ENCODE peak calls at places on chromosomes 2 and 18, in ten cellular contexts. One of them, this sample, is unnamed.

GRCh38 chr2:85665264-85665937 is 2.6 kb downstream of the SFTPB start:
- DNase-seq in small intestine: no peak
- DNase-seq in fibroblast of lung: no peak
- DNase-seq in stimulated activated CD4-positive, alpha-beta T cell treated with anti-CD3 and anti-CD28 coated beads, Interleukin-1b, Interleukin-23, amount 100 ng/mL, for 24 hours: no peak
- DNase-seq in progenitor cell of endocrine pancreas: no peak
- DNase-seq in NCI-H2081: no peak
- DNase-seq in caudate nucleus: no peak
- DNase-seq in NCI-H1105: no peak
- DNase-seq in GF-D8: no peak
- DNase-seq in pons: no peak
- DNase-seq in this sample: no peak

GRCh38 chr2:165219491-165219890 is 15.6 kb upstream of the SCN3A start:
- DNase-seq in small intestine: no peak
- DNase-seq in fibroblast of lung: no peak
- DNase-seq in stimulated activated CD4-positive, alpha-beta T cell treated with anti-CD3 and anti-CD28 coated beads, Interleukin-1b, Interleukin-23, amount 100 ng/mL, for 24 hours: no peak
- DNase-seq in progenitor cell of endocrine pancreas: no peak
- DNase-seq in NCI-H2081: no peak
- DNase-seq in caudate nucleus: no peak
- DNase-seq in NCI-H1105: no peak
- DNase-seq in GF-D8: no peak
- DNase-seq in pons: no peak
- DNase-seq in this sample: no peak

GRCh38 chr2:118202707-118203303 is 114.5 kb downstream of the INSIG2 start:
- DNase-seq in small intestine: peak
- DNase-seq in fibroblast of lung: peak
- DNase-seq in stimulated activated CD4-positive, alpha-beta T cell treated with anti-CD3 and anti-CD28 coated beads, Interleukin-1b, Interleukin-23, amount 100 ng/mL, for 24 hours: peak
- DNase-seq in progenitor cell of endocrine pancreas: peak
- DNase-seq in NCI-H2081: peak
- DNase-seq in caudate nucleus: no peak
- DNase-seq in NCI-H1105: peak
- DNase-seq in GF-D8: no peak
- DNase-seq in pons: no peak
- DNase-seq in this sample: peak

GRCh38 chr2:120134263-120134662 is 88.9 kb downstream of the TMEM185B start:
- DNase-seq in small intestine: no peak
- DNase-seq in fibroblast of lung: peak
- DNase-seq in stimulated activated CD4-positive, alpha-beta T cell treated with anti-CD3 and anti-CD28 coated beads, Interleukin-1b, Interleukin-23, amount 100 ng/mL, for 24 hours: no peak
- DNase-seq in progenitor cell of endocrine pancreas: no peak
- DNase-seq in NCI-H2081: no peak
- DNase-seq in caudate nucleus: no peak
- DNase-seq in NCI-H1105: no peak
- DNase-seq in GF-D8: no peak
- DNase-seq in pons: no peak
- DNase-seq in this sample: no peak

GRCh38 chr2:151523825-151524224 is 114.1 kb downstream of the RIF1 start:
- DNase-seq in small intestine: no peak
- DNase-seq in fibroblast of lung: peak
- DNase-seq in stimulated activated CD4-positive, alpha-beta T cell treated with anti-CD3 and anti-CD28 coated beads, Interleukin-1b, Interleukin-23, amount 100 ng/mL, for 24 hours: no peak
- DNase-seq in progenitor cell of endocrine pancreas: no peak
- DNase-seq in NCI-H2081: no peak
- DNase-seq in caudate nucleus: no peak
- DNase-seq in NCI-H1105: no peak
- DNase-seq in GF-D8: no peak
- DNase-seq in pons: no peak
- DNase-seq in this sample: no peak

GRCh38 chr2:182435754-182436153 is 8.9 kb upstream of the PDE1A start:
- DNase-seq in small intestine: no peak
- DNase-seq in fibroblast of lung: peak
- DNase-seq in stimulated activated CD4-positive, alpha-beta T cell treated with anti-CD3 and anti-CD28 coated beads, Interleukin-1b, Interleukin-23, amount 100 ng/mL, for 24 hours: no peak
- DNase-seq in progenitor cell of endocrine pancreas: no peak
- DNase-seq in NCI-H2081: no peak
- DNase-seq in caudate nucleus: no peak
- DNase-seq in NCI-H1105: no peak
- DNase-seq in GF-D8: no peak
- DNase-seq in pons: peak
- DNase-seq in this sample: no peak

GRCh38 chr2:241199897-241200821 is 11.7 kb downstream of the ANO7 start:
- DNase-seq in small intestine: no peak
- DNase-seq in fibroblast of lung: no peak
- DNase-seq in stimulated activated CD4-positive, alpha-beta T cell treated with anti-CD3 and anti-CD28 coated beads, Interleukin-1b, Interleukin-23, amount 100 ng/mL, for 24 hours: no peak
- DNase-seq in progenitor cell of endocrine pancreas: no peak
- DNase-seq in NCI-H2081: no peak
- DNase-seq in caudate nucleus: no peak
- DNase-seq in NCI-H1105: no peak
- DNase-seq in GF-D8: peak
- DNase-seq in pons: no peak
- DNase-seq in this sample: no peak

GRCh38 chr2:86069091-86069685 is 36.5 kb downstream of the POLR1A start:
- DNase-seq in small intestine: no peak
- DNase-seq in fibroblast of lung: peak
- DNase-seq in stimulated activated CD4-positive, alpha-beta T cell treated with anti-CD3 and anti-CD28 coated beads, Interleukin-1b, Interleukin-23, amount 100 ng/mL, for 24 hours: no peak
- DNase-seq in progenitor cell of endocrine pancreas: no peak
- DNase-seq in NCI-H2081: no peak
- DNase-seq in caudate nucleus: no peak
- DNase-seq in NCI-H1105: no peak
- DNase-seq in GF-D8: no peak
- DNase-seq in pons: no peak
- DNase-seq in this sample: peak

GRCh38 chr2:101986804-101987740 is 4.7 kb upstream of the IL1R2 start:
- DNase-seq in small intestine: peak
- DNase-seq in fibroblast of lung: no peak
- DNase-seq in stimulated activated CD4-positive, alpha-beta T cell treated with anti-CD3 and anti-CD28 coated beads, Interleukin-1b, Interleukin-23, amount 100 ng/mL, for 24 hours: no peak
- DNase-seq in progenitor cell of endocrine pancreas: no peak
- DNase-seq in NCI-H2081: no peak
- DNase-seq in caudate nucleus: no peak
- DNase-seq in NCI-H1105: no peak
- DNase-seq in GF-D8: no peak
- DNase-seq in pons: no peak
- DNase-seq in this sample: no peak

GRCh38 chr2:206915136-206915535 is 24.2 kb upstream of the CPO start:
- DNase-seq in small intestine: peak
- DNase-seq in fibroblast of lung: peak
- DNase-seq in stimulated activated CD4-positive, alpha-beta T cell treated with anti-CD3 and anti-CD28 coated beads, Interleukin-1b, Interleukin-23, amount 100 ng/mL, for 24 hours: no peak
- DNase-seq in progenitor cell of endocrine pancreas: no peak
- DNase-seq in NCI-H2081: no peak
- DNase-seq in caudate nucleus: no peak
- DNase-seq in NCI-H1105: no peak
- DNase-seq in GF-D8: no peak
- DNase-seq in pons: no peak
- DNase-seq in this sample: no peak

GRCh38 chr2:219252900-219253752 is at the start of gene TUBA4B:
- DNase-seq in small intestine: peak
- DNase-seq in fibroblast of lung: peak
- DNase-seq in stimulated activated CD4-positive, alpha-beta T cell treated with anti-CD3 and anti-CD28 coated beads, Interleukin-1b, Interleukin-23, amount 100 ng/mL, for 24 hours: peak
- DNase-seq in progenitor cell of endocrine pancreas: no peak
- DNase-seq in NCI-H2081: peak
- DNase-seq in caudate nucleus: peak
- DNase-seq in NCI-H1105: no peak
- DNase-seq in GF-D8: peak
- DNase-seq in pons: peak
- DNase-seq in this sample: no peak

GRCh38 chr2:40363631-40364030 is 88.3 kb downstream of the SLC8A1 start:
- DNase-seq in small intestine: no peak
- DNase-seq in fibroblast of lung: peak
- DNase-seq in stimulated activated CD4-positive, alpha-beta T cell treated with anti-CD3 and anti-CD28 coated beads, Interleukin-1b, Interleukin-23, amount 100 ng/mL, for 24 hours: no peak
- DNase-seq in progenitor cell of endocrine pancreas: no peak
- DNase-seq in NCI-H2081: peak
- DNase-seq in caudate nucleus: no peak
- DNase-seq in NCI-H1105: no peak
- DNase-seq in GF-D8: no peak
- DNase-seq in pons: no peak
- DNase-seq in this sample: no peak

GRCh38 chr2:157838442-157839161 is 37.5 kb downstream of the ACVR1 start:
- DNase-seq in small intestine: peak
- DNase-seq in fibroblast of lung: peak
- DNase-seq in stimulated activated CD4-positive, alpha-beta T cell treated with anti-CD3 and anti-CD28 coated beads, Interleukin-1b, Interleukin-23, amount 100 ng/mL, for 24 hours: peak
- DNase-seq in progenitor cell of endocrine pancreas: peak
- DNase-seq in NCI-H2081: peak
- DNase-seq in caudate nucleus: no peak
- DNase-seq in NCI-H1105: no peak
- DNase-seq in GF-D8: no peak
- DNase-seq in pons: peak
- DNase-seq in this sample: peak

GRCh38 chr2:38155-38554 is 8.2 kb downstream of the FAM110C start:
- DNase-seq in small intestine: peak
- DNase-seq in fibroblast of lung: no peak
- DNase-seq in stimulated activated CD4-positive, alpha-beta T cell treated with anti-CD3 and anti-CD28 coated beads, Interleukin-1b, Interleukin-23, amount 100 ng/mL, for 24 hours: no peak
- DNase-seq in progenitor cell of endocrine pancreas: no peak
- DNase-seq in NCI-H2081: no peak
- DNase-seq in caudate nucleus: no peak
- DNase-seq in NCI-H1105: no peak
- DNase-seq in GF-D8: no peak
- DNase-seq in pons: no peak
- DNase-seq in this sample: no peak

GRCh38 chr2:40957508-40957907 is 505.6 kb upstream of the SLC8A1 start:
- DNase-seq in small intestine: peak
- DNase-seq in fibroblast of lung: no peak
- DNase-seq in stimulated activated CD4-positive, alpha-beta T cell treated with anti-CD3 and anti-CD28 coated beads, Interleukin-1b, Interleukin-23, amount 100 ng/mL, for 24 hours: no peak
- DNase-seq in progenitor cell of endocrine pancreas: no peak
- DNase-seq in NCI-H2081: no peak
- DNase-seq in caudate nucleus: no peak
- DNase-seq in NCI-H1105: no peak
- DNase-seq in GF-D8: peak
- DNase-seq in pons: no peak
- DNase-seq in this sample: no peak

GRCh38 chr2:152766908-152767307 is 48.5 kb downstream of the ARL6IP6 start:
- DNase-seq in small intestine: no peak
- DNase-seq in fibroblast of lung: peak
- DNase-seq in stimulated activated CD4-positive, alpha-beta T cell treated with anti-CD3 and anti-CD28 coated beads, Interleukin-1b, Interleukin-23, amount 100 ng/mL, for 24 hours: no peak
- DNase-seq in progenitor cell of endocrine pancreas: no peak
- DNase-seq in NCI-H2081: no peak
- DNase-seq in caudate nucleus: no peak
- DNase-seq in NCI-H1105: no peak
- DNase-seq in GF-D8: no peak
- DNase-seq in pons: no peak
- DNase-seq in this sample: no peak

GRCh38 chr18:48181857-48182430 is 227.2 kb downstream of the ZBTB7C start:
- DNase-seq in small intestine: no peak
- DNase-seq in fibroblast of lung: no peak
- DNase-seq in stimulated activated CD4-positive, alpha-beta T cell treated with anti-CD3 and anti-CD28 coated beads, Interleukin-1b, Interleukin-23, amount 100 ng/mL, for 24 hours: no peak
- DNase-seq in progenitor cell of endocrine pancreas: no peak
- DNase-seq in NCI-H2081: no peak
- DNase-seq in caudate nucleus: no peak
- DNase-seq in NCI-H1105: no peak
- DNase-seq in GF-D8: no peak
- DNase-seq in pons: no peak
- DNase-seq in this sample: no peak

GRCh38 chr2:112938904-112939303 is 27.9 kb downstream of the IL37 start:
- DNase-seq in small intestine: peak
- DNase-seq in fibroblast of lung: peak
- DNase-seq in stimulated activated CD4-positive, alpha-beta T cell treated with anti-CD3 and anti-CD28 coated beads, Interleukin-1b, Interleukin-23, amount 100 ng/mL, for 24 hours: no peak
- DNase-seq in progenitor cell of endocrine pancreas: no peak
- DNase-seq in NCI-H2081: no peak
- DNase-seq in caudate nucleus: no peak
- DNase-seq in NCI-H1105: no peak
- DNase-seq in GF-D8: no peak
- DNase-seq in pons: no peak
- DNase-seq in this sample: no peak

GRCh38 chr2:218422403-218423086 is 3.6 kb downstream of the VIL1 start:
- DNase-seq in small intestine: peak
- DNase-seq in fibroblast of lung: no peak
- DNase-seq in stimulated activated CD4-positive, alpha-beta T cell treated with anti-CD3 and anti-CD28 coated beads, Interleukin-1b, Interleukin-23, amount 100 ng/mL, for 24 hours: no peak
- DNase-seq in progenitor cell of endocrine pancreas: no peak
- DNase-seq in NCI-H2081: no peak
- DNase-seq in caudate nucleus: no peak
- DNase-seq in NCI-H1105: no peak
- DNase-seq in GF-D8: no peak
- DNase-seq in pons: no peak
- DNase-seq in this sample: no peak

This sample was measured in testis.